ENCODE peak calls at places on chromosomes 13 and 19, in four cellular contexts. A, E, K and H are unnamed samples.

GRCh38 chr13:23960566-23961156 is 63.4 kb upstream of the C1QTNF9B start:
- DNase-seq in A (no peak), E (no peak), K (peak), H (no peak)

GRCh38 chr19:50516859-50517703 is 3.4 kb upstream of the ASPDH start:
- DNase-seq in A (no peak), E (no peak), K (no peak), H (no peak)

GRCh38 chr13:100512422-100512821 is 76.2 kb downstream of the GGACT start:
- DNase-seq in A (no peak), E (no peak), K (no peak), H (no peak)

GRCh38 chr13:44816701-44817684 is 172.3 kb downstream of the NUFIP1 start:
- DNase-seq in A (no peak), E (no peak), K (no peak), H (no peak)

GRCh38 chr13:33723365-33723764 is 94.6 kb upstream of the RFC3 start:
- DNase-seq in A (no peak), E (no peak), K (peak), H (no peak)

GRCh38 chr19:46840157-46840942 is 10.3 kb downstream of the AP2S1 start:
- DNase-seq in A (peak), E (peak), K (peak), H (peak)

GRCh38 chr19:39137131-39137530 is 11.5 kb downstream of the PAK4 start:
- DNase-seq in A (no peak), E (no peak), K (no peak), H (no peak)

GRCh38 chr13:83219832-83220231 is 662.4 kb downstream of the SLITRK1 start:
- DNase-seq in A (no peak), E (no peak), K (no peak), H (no peak)

GRCh38 chr13:98843482-98843877 is 91.0 kb upstream of the SLC15A1 start:
- DNase-seq in A (no peak), E (no peak), K (no peak), H (no peak)

GRCh38 chr19:50720921-50721291 is 1.3 kb upstream of the SHANK1 start:
- DNase-seq in A (no peak), E (no peak), K (no peak), H (peak)

GRCh38 chr13:23790591-23791170 is 98.5 kb downstream of the MIPEP start:
- DNase-seq in A (no peak), E (no peak), K (no peak), H (no peak)

GRCh38 chr13:74324338-74324737 is 190.1 kb upstream of the KLF12 start:
- DNase-seq in A (peak), E (no peak), K (no peak), H (no peak)

GRCh38 chr13:45331981-45332830 is 8.8 kb downstream of the TPT1 start:
- DNase-seq in A (no peak), E (no peak), K (peak), H (no peak)

GRCh38 chr13:74062933-74063332 is 71.3 kb downstream of the KLF12 start:
- DNase-seq in A (no peak), E (no peak), K (no peak), H (no peak)

GRCh38 chr19:46461537-46461936 is 9.8 kb downstream of the PNMA8A start:
- DNase-seq in A (no peak), E (no peak), K (no peak), H (no peak)

GRCh38 chr19:32404939-32405430 is 585 bp upstream of the DPY19L3 start:
- DNase-seq in A (peak), E (no peak), K (peak), H (peak)

GRCh38 chr19:33268162-33268991 is 34.0 kb downstream of the CEBPA start:
- DNase-seq in A (no peak), E (no peak), K (no peak), H (no peak)

GRCh38 chr13:111491021-111491420 is 170.6 kb downstream of the TEX29 start:
- DNase-seq in A (no peak), E (no peak), K (no peak), H (no peak)

GRCh38 chr13:48429886-48430285 is 17.0 kb upstream of the LPAR6 start:
- DNase-seq in A (no peak), E (no peak), K (no peak), H (no peak)

GRCh38 chr19:768424-768823 is 17.5 kb downstream of the MISP start:
- DNase-seq in A (no peak), E (no peak), K (no peak), H (no peak)

GRCh38 chr19:55086730-55087541 is 11.3 kb downstream of the EPS8L1 start:
- DNase-seq in A (no peak), E (no peak), K (no peak), H (peak)

GRCh38 chr19:55602104-55603001 is 2.3 kb downstream of the ZNF524 start:
- DNase-seq in A (no peak), E (no peak), K (no peak), H (no peak)

GRCh38 chr13:98108330-98108729 is 34.6 kb upstream of the FARP1 start:
- DNase-seq in A (no peak), E (no peak), K (no peak), H (no peak)

GRCh38 chr19:55643003-55643732 is at the start of gene ZNF581:
- DNase-seq in A (peak), E (no peak), K (peak), H (peak)

GRCh38 chr13:106083620-106084350 is 451.7 kb downstream of the EFNB2 start:
- DNase-seq in A (no peak), E (no peak), K (peak), H (peak)

GRCh38 chr19:3324405-3324856 is 42.0 kb upstream of the NFIC start:
- DNase-seq in A (peak), E (peak), K (peak), H (peak)

GRCh38 chr13:43730642-43731041 is 56.1 kb downstream of the ENOX1 start:
- DNase-seq in A (no peak), E (no peak), K (no peak), H (no peak)

GRCh38 chr19:14072535-14073231 is at the start of gene MISP3:
- DNase-seq in A (no peak), E (peak), K (no peak), H (no peak)

GRCh38 chr13:35979378-35979911 is 151.7 kb downstream of the DCLK1 start:
- DNase-seq in A (no peak), E (no peak), K (no peak), H (no peak)

GRCh38 chr19:3968556-3969434 is 2.1 kb downstream of the DAPK3 start:
- DNase-seq in A (peak), E (peak), K (peak), H (peak)

GRCh38 chr13:27960362-27961226 is 8.5 kb downstream of the CDX2 start:
- DNase-seq in A (no peak), E (peak), K (peak), H (peak)

GRCh38 chr13:98397861-98398260 is 179.0 kb downstream of the STK24 start:
- DNase-seq in A (no peak), E (no peak), K (no peak), H (no peak)

GRCh38 chr13:112010714-112011113 is 56.2 kb upstream of the SOX1 start:
- DNase-seq in A (no peak), E (no peak), K (no peak), H (no peak)

GRCh38 chr13:37211542-37211941 is 106.1 kb upstream of the CSNK1A1L start:
- DNase-seq in A (no peak), E (no peak), K (no peak), H (no peak)

GRCh38 chr19:11375143-11375948 is 880 bp downstream of the SWSAP1 start:
- DNase-seq in A (peak), E (no peak), K (peak), H (peak)

GRCh38 chr19:850221-850978 is 1.7 kb upstream of the ELANE start:
- DNase-seq in A (no peak), E (peak), K (no peak), H (peak)

GRCh38 chr13:113029487-113030258 is 60.7 kb downstream of the MCF2L start:
- DNase-seq in A (peak), E (peak), K (peak), H (peak)

DNA sequence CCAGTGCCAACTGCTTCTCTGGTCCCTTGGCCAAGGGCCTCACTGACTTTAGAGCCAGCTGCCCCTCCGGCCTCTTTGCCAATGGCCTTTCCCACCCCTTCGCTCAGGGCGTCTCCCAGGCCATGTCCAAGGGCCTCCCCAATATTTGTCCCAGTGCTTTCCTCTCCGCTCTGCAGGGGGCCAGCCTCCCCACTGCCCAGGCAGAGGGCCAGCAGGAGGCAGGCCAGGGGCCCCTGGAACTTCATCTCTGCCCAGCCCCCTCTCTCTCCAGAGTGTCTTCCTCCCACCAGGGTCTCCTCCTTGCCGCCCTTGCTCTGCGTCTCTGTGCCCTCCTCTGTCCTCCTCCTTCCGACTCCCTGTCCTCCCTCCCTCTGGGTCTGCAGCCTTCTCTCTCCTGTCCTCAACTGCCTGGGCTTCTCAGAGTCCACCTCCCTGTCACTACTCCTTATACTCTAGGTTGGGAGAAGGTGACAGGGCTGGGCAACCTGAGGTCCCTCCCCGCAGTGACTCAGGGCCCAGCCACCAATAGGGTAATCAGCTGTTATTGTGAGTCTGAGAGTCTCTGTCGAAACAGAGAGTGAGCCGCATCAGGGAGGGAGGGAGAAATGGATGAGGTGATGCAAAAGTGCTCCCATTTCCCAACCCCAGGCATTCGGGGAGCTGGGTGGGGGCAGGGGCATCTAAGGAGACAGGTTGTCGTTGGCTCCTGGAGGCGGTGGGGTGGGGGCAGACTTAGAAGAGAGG is at the start of gene DMKN:
- DNase-seq in A (no peak), E (peak), K (peak), H (no peak)
- TF ChIP-seq ELF4 in A (no peak), E (no peak), K (no peak), H (no peak)

DNA sequence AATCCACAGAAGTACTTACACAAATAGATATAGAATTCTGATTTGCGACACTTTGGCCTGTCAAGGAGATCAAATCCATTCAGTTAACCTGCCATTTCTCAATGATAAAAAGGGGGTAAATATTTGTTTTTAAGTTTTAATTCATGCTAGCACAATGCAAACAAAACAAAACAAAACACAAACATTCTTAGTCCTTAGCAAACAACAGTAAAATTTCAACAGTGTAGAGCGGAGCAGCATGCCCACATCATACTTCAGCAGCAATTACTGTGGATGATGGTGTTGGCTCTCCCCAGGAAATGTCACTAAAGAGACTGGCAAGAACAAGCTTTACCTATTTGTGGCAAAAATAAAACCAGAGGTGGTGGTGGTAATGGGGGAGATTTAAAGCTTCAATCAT is 625.2 kb upstream of the PCDH20 start:
- DNase-seq in A (no peak), E (no peak), K (no peak), H (no peak)
- TF ChIP-seq ELF4 in A (no peak), E (no peak), K (no peak), H (no peak)

GRCh38 chr19:53864308-53864836 is 3.3 kb upstream of the MYADM start:
- DNase-seq in A (no peak), E (no peak), K (peak), H (no peak)
- TF ChIP-seq ELF4 in A (no peak), E (no peak), K (no peak), H (no peak)

GRCh38 chr19:7506385-7507328 is 9.2 kb upstream of the ZNF358 start:
- DNase-seq in A (peak), E (peak), K (peak), H (peak)
- TF ChIP-seq ELF4 in A (no peak), E (peak), K (no peak), H (no peak)

GRCh38 chr13:52599037-52599852 is 43.0 kb upstream of the HNRNPA1L2 start:
- DNase-seq in A (peak), E (no peak), K (no peak), H (no peak)

GRCh38 chr13:52597676-52598075 is 44.6 kb upstream of the HNRNPA1L2 start:
- DNase-seq in A (no peak), E (no peak), K (no peak), H (no peak)

GRCh38 chr13:52600666-52601065 is 41.6 kb upstream of the HNRNPA1L2 start:
- DNase-seq in A (no peak), E (no peak), K (no peak), H (no peak)

GRCh38 chr13:52599853-52600603 is 42.2 kb upstream of the HNRNPA1L2 start:
- DNase-seq in A (peak), E (no peak), K (no peak), H (peak)
- TF ChIP-seq ELF4 in A (no peak), E (no peak), K (no peak), H (no peak)

GRCh38 chr19:17406887-17407196 is 1.4 kb upstream of the BST2 start:
- DNase-seq in A (no peak), E (no peak), K (no peak), H (no peak)

GRCh38 chr19:17406039-17406886 is 833 bp upstream of the BST2 start:
- DNase-seq in A (no peak), E (peak), K (no peak), H (no peak)

GRCh38 chr19:17404015-17404414 is 1.4 kb downstream of the BST2 start:
- DNase-seq in A (peak), E (peak), K (no peak), H (peak)

GRCh38 chr19:17404621-17405249 is 695 bp downstream of the BST2 start:
- DNase-seq in A (no peak), E (no peak), K (no peak), H (no peak)

GRCh38 chr19:17405250-17406038 is at the start of gene BST2:
- DNase-seq in A (peak), E (peak), K (peak), H (no peak)
- TF ChIP-seq ELF4 in A (no peak), E (no peak), K (peak), H (no peak)

GRCh38 chr13:80473695-80474094 is 132.8 kb upstream of the SPRY2 start:
- DNase-seq in A (no peak), E (no peak), K (peak), H (no peak)
- TF ChIP-seq ELF4 in A (no peak), E (no peak), K (no peak), H (no peak)

GRCh38 chr13:75763511-75763910 is 127.4 kb downstream of the LMO7 start:
- DNase-seq in A (no peak), E (no peak), K (peak), H (no peak)

GRCh38 chr13:75766636-75767035 is 130.5 kb downstream of the LMO7 start:
- DNase-seq in A (no peak), E (no peak), K (no peak), H (no peak)

GRCh38 chr13:75762066-75762937 is 126.2 kb downstream of the LMO7 start:
- DNase-seq in A (no peak), E (no peak), K (peak), H (no peak)

GRCh38 chr13:75762967-75763366 is 126.8 kb downstream of the LMO7 start:
- DNase-seq in A (no peak), E (no peak), K (peak), H (no peak)

GRCh38 chr13:75764251-75764650 is 128.1 kb downstream of the LMO7 start:
- DNase-seq in A (no peak), E (no peak), K (no peak), H (no peak)
- TF ChIP-seq ELF4 in A (no peak), E (no peak), K (no peak), H (no peak)